ENCODE peak calls at places on chromosomes 12 and 14, in nine cellular contexts. P is RPMI7951, B is left cardiac atrium, K is glutamatergic neuron, O is RWPE1, Y is pulmonary artery endothelial cell, W is Caki2, A is midbrain, H is A549. D is an unnamed sample.
A peak's percentile ranks its signal among the peaks of the same experiment; 100 is the strongest.

GRCh38 chr12:9214536-9214935 is 6.3 kb upstream of the PZP start:
- DNase-seq in P (no peak), B (no peak), K (no peak), O (peak; percentile 10), Y (no peak), W (no peak), A (no peak), H (no peak), D (no peak)

GRCh38 chr12:126874427-126875026 is 1392.4 kb upstream of the TMEM132C start:
- DNase-seq in P (peak; percentile 54), B (peak; percentile 63), K (peak; percentile 73), O (peak; percentile 47), Y (no peak), W (peak; percentile 47), A (peak; percentile 66), H (peak; percentile 35), D (no peak)

GRCh38 chr14:101518611-101519048 is 42.7 kb upstream of the DIO3 start:
- DNase-seq in P (no peak), B (peak; percentile 44), K (no peak), O (no peak), Y (no peak), W (no peak), A (peak; percentile 29), H (no peak), D (no peak)

GRCh38 chr12:63980211-63980610 is 135.7 kb downstream of the SRGAP1 start:
- DNase-seq in P (no peak), B (no peak), K (no peak), O (no peak), Y (no peak), W (peak; percentile 56), A (no peak), H (no peak), D (no peak)

GRCh38 chr14:52048132-52048531 is 20.7 kb downstream of the NID2 start:
- DNase-seq in P (no peak), B (no peak), K (no peak), O (no peak), Y (no peak), W (no peak), A (no peak), H (no peak), D (no peak)

GRCh38 chr12:56931474-56931978 is 2.7 kb downstream of the SDR9C7 start:
- DNase-seq in P (peak; percentile 63), B (no peak), K (no peak), O (no peak), Y (no peak), W (no peak), A (no peak), H (no peak), D (no peak)

GRCh38 chr14:91835197-91835919 is 32.0 kb downstream of the TC2N start:
- DNase-seq in P (no peak), B (no peak), K (no peak), O (no peak), Y (no peak), W (no peak), A (no peak), H (no peak), D (peak; percentile 3)

GRCh38 chr14:53620325-53620716 is 336.3 kb downstream of the BMP4 start:
- DNase-seq in P (no peak), B (no peak), K (no peak), O (no peak), Y (no peak), W (peak; percentile 11), A (no peak), H (no peak), D (no peak)

GRCh38 chr14:59465570-59466150 is 480 bp upstream of the GPR135 start:
- DNase-seq in P (no peak), B (no peak), K (no peak), O (no peak), Y (no peak), W (no peak), A (no peak), H (no peak), D (no peak)

GRCh38 chr12:80226576-80226975 is 127.2 kb downstream of the OTOGL start:
- DNase-seq in P (peak; percentile 10), B (no peak), K (no peak), O (peak; percentile 4), Y (peak; percentile 47), W (no peak), A (no peak), H (no peak), D (no peak)

GRCh38 chr14:97380539-97380941 is 583.4 kb downstream of the VRK1 start:
- DNase-seq in P (no peak), B (no peak), K (no peak), O (peak; percentile 71), Y (no peak), W (peak; percentile 42), A (no peak), H (no peak), D (no peak)

GRCh38 chr12:52023976-52024688 is 17.4 kb downstream of the TAMALIN start:
- DNase-seq in P (no peak), B (no peak), K (no peak), O (no peak), Y (no peak), W (no peak), A (no peak), H (no peak), D (no peak)

GRCh38 chr12:115070313-115070712 is 386.3 kb upstream of the TBX3 start:
- DNase-seq in P (peak; percentile 51), B (no peak), K (no peak), O (no peak), Y (no peak), W (no peak), A (no peak), H (no peak), D (no peak)

GRCh38 chr14:35818346-35819115 is 7.6 kb upstream of the BRMS1L start:
- DNase-seq in P (peak; percentile 46), B (no peak), K (no peak), O (peak; percentile 57), Y (no peak), W (peak; percentile 19), A (peak; percentile 59), H (peak; percentile 57), D (peak; percentile 24)

GRCh38 chr12:81162725-81163124 is 84.8 kb downstream of the ACSS3 start:
- DNase-seq in P (no peak), B (no peak), K (peak; percentile 25), O (no peak), Y (no peak), W (no peak), A (no peak), H (no peak), D (no peak)

GRCh38 chr14:32027255-32027939 is 49.7 kb upstream of the ARHGAP5 start:
- DNase-seq in P (peak; percentile 44), B (no peak), K (no peak), O (peak; percentile 41), Y (no peak), W (peak; percentile 82), A (no peak), H (peak; percentile 32), D (no peak)

GRCh38 chr12:124720019-124720686 is 143.5 kb downstream of the SCARB1 start:
- DNase-seq in P (peak; percentile 77), B (peak; percentile 14), K (no peak), O (peak; percentile 68), Y (no peak), W (peak; percentile 90), A (no peak), H (peak; percentile 41), D (peak; percentile 87)

GRCh38 chr12:108664338-108665258 is 30.9 kb upstream of the SELPLG start:
- DNase-seq in P (peak; percentile 87), B (peak; percentile 85), K (peak; percentile 81), O (peak; percentile 86), Y (peak; percentile 92), W (peak; percentile 80), A (peak; percentile 93), H (peak; percentile 82), D (peak; percentile 65)

GRCh38 chr14:69880051-69880487 is 853 bp downstream of the SMOC1 start:
- DNase-seq in P (no peak), B (no peak), K (no peak), O (no peak), Y (no peak), W (no peak), A (peak; percentile 28), H (no peak), D (peak; percentile 47)

GRCh38 chr12:9760699-9761406 is at the start of gene CD69:
- DNase-seq in P (no peak), B (no peak), K (no peak), O (no peak), Y (no peak), W (peak; percentile 79), A (no peak), H (no peak), D (no peak)

GRCh38 chr12:42985506-42985905 is 396.0 kb upstream of the PRICKLE1 start:
- DNase-seq in P (no peak), B (no peak), K (no peak), O (no peak), Y (no peak), W (no peak), A (no peak), H (no peak), D (no peak)

GRCh38 chr14:50023671-50024490 is 92.5 kb downstream of the VCPKMT start:
- DNase-seq in P (peak; percentile 92), B (no peak), K (no peak), O (peak; percentile 58), Y (no peak), W (peak; percentile 6), A (no peak), H (peak; percentile 68), D (no peak)

GRCh38 chr12:87670448-87670847 is 358.8 kb downstream of the C12orf50 start:
- DNase-seq in P (peak; percentile 10), B (no peak), K (no peak), O (no peak), Y (no peak), W (no peak), A (no peak), H (no peak), D (no peak)

D was measured in NCI-H2227 treated with DMSO at 0.1 percent for 48 hours.